ENCODE peak calls at places on chromosomes 1 and 21, in six cellular contexts. N is iPS DF 6.9; A is gastrocnemius medialis; K is naive thymus-derived CD4-positive, alpha-beta T cell; X is lung; Q is A549. T is an unnamed sample.

GRCh38 chr1:101846820-101847219 is 149.9 kb downstream of the OLFM3 start:
- DNase-seq in N (no peak), A (no peak), K (no peak), X (no peak), Q (no peak), T (no peak)

GRCh38 chr1:41662656-41663437 is 178.4 kb upstream of the EDN2 start:
- DNase-seq in N (no peak), A (no peak), K (no peak), X (peak; percentile 51), Q (peak; percentile 23), T (peak; percentile 90)

GRCh38 chr1:110982320-110982719 is 18.6 kb upstream of the LRIF1 start:
- DNase-seq in N (no peak), A (no peak), K (no peak), X (no peak), Q (no peak), T (no peak)

GRCh38 chr1:119636500-119637089 is 11.5 kb downstream of the ZNF697 start:
- DNase-seq in N (no peak), A (no peak), K (no peak), X (no peak), Q (no peak), T (no peak)

GRCh38 chr1:230263573-230264195 is 162.4 kb downstream of the PGBD5 start:
- DNase-seq in N (no peak), A (no peak), K (no peak), X (no peak), Q (no peak), T (peak; percentile 50)

GRCh38 chr1:8082945-8083344 is 56.8 kb upstream of the ERRFI1 start:
- DNase-seq in N (no peak), A (no peak), K (no peak), X (no peak), Q (no peak), T (no peak)

GRCh38 chr1:226467443-226467842 is 59.5 kb upstream of the PARP1 start:
- DNase-seq in N (no peak), A (no peak), K (no peak), X (no peak), Q (no peak), T (no peak)

GRCh38 chr1:229141701-229142377 is 129.1 kb upstream of the RAB4A start:
- DNase-seq in N (no peak), A (no peak), K (no peak), X (no peak), Q (no peak), T (no peak)

GRCh38 chr1:168714012-168714411 is 15.0 kb downstream of the DPT start:
- DNase-seq in N (no peak), A (no peak), K (no peak), X (no peak), Q (no peak), T (no peak)

GRCh38 chr1:26164036-26164927 is 4.5 kb downstream of the C1orf232 start:
- DNase-seq in N (no peak), A (no peak), K (peak; percentile 56), X (no peak), Q (peak; percentile 25), T (no peak)

GRCh38 chr1:224298344-224299330 is 31.3 kb downstream of the NVL start:
- DNase-seq in N (no peak), A (no peak), K (no peak), X (no peak), Q (no peak), T (no peak)

GRCh38 chr1:28509705-28510349 is 4.0 kb downstream of the RCC1 start:
- DNase-seq in N (no peak), A (no peak), K (no peak), X (no peak), Q (no peak), T (no peak)

GRCh38 chr1:228735871-228736586 is 750 bp downstream of the RHOU start:
- DNase-seq in N (no peak), A (peak; percentile 24), K (peak; percentile 47), X (peak; percentile 51), Q (peak; percentile 26), T (peak; percentile 75)

GRCh38 chr1:23951646-23952095 is 8.0 kb upstream of the PNRC2 start:
- DNase-seq in N (no peak), A (peak; percentile 35), K (no peak), X (no peak), Q (peak; percentile 91), T (peak; percentile 83)

DNA sequence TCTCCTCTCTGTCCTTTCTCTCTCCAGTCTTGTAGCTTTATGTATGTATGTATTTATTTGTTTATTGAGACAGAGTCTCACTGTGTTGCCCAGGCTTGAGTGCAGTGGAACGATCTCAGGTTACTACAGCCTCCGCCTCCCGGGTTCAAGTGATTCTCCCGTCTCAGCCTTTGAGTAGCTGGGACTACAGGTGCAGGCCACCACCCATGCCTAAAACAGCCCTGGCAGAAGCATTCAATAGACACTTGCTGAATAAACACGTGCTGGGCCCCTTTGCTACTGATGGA is 2.5 kb downstream of the KIAA2013 start:
- DNase-seq in N (no peak), A (no peak), K (no peak), X (no peak), Q (no peak), T (no peak)
- H3K4me3 ChIP-seq in N (no peak overlapping the region), A (peak overlapping the region; percentile 59), K (no peak overlapping the region), X (no peak overlapping the region), Q (no peak overlapping the region), T (peak overlapping the region; percentile 69)

GRCh38 chr1:89198081-89198480 is 661 bp downstream of the GBP4 start:
- DNase-seq in N (no peak), A (no peak), K (no peak), X (no peak), Q (no peak), T (no peak)

GRCh38 chr1:89201489-89201794 is 2.7 kb upstream of the GBP4 start:
- DNase-seq in N (no peak), A (no peak), K (no peak), X (no peak), Q (no peak), T (no peak)

GRCh38 chr1:89199515-89199914 is 773 bp upstream of the GBP4 start:
- DNase-seq in N (no peak), A (no peak), K (peak; percentile 12), X (no peak), Q (no peak), T (no peak)

GRCh38 chr1:89200668-89201488 is 2.1 kb upstream of the GBP4 start:
- DNase-seq in N (no peak), A (no peak), K (peak; percentile 73), X (no peak), Q (no peak), T (no peak)

DNA sequence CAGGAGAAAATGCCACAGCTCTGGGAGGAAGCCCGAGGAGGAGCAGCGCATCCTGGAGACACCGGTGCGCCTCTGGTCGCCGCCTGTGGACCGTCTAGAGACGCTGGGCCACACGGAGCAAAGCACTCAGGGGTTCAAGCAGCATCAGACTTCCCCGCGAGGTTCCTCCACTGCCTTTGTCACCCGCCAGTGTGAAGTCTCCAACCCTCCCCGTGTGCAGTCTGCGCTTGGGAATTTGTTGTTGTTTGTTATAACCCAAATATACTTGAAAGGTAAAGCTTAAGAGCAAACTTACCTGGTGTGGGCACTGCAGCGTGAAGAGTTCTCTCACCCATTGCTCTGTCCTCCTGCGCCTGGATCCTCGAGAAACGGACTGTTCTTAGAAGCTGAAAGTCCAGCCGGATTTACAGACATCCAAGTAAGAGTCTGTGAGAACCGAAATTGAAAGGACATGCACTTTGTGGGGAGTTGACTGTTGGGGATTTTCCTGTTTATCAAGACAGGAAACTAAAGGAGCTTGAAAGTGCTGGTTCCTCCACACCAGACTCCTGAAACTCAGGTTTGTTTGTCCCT is at the start of gene GBP4:
- DNase-seq in N (no peak), A (no peak), K (peak; percentile 43), X (peak; percentile 30), Q (peak; percentile 0), T (no peak)
- H3K27ac ChIP-seq in N (no peak within 1 kb of the TSS), A (peak within 1 kb of the TSS; percentile 76), K (peak within 1 kb of the TSS; percentile 88), X (peak within 1 kb of the TSS; percentile 87), Q (no peak within 1 kb of the TSS), T (peak within 1 kb of the TSS; percentile 42)

GRCh38 chr1:18949689-18950414 is 6.6 kb downstream of the IFFO2 start:
- DNase-seq in N (no peak), A (no peak), K (peak; percentile 32), X (no peak), Q (peak; percentile 51), T (peak; percentile 83)

GRCh38 chr1:18948913-18949688 is 7.4 kb downstream of the IFFO2 start:
- DNase-seq in N (no peak), A (no peak), K (no peak), X (no peak), Q (peak; percentile 56), T (peak; percentile 87)

GRCh38 chr1:18951818-18952391 is 4.6 kb downstream of the IFFO2 start:
- DNase-seq in N (no peak), A (no peak), K (peak; percentile 82), X (no peak), Q (no peak), T (no peak)

GRCh38 chr1:18951416-18951815 is 5.1 kb downstream of the IFFO2 start:
- DNase-seq in N (no peak), A (no peak), K (peak; percentile 40), X (no peak), Q (no peak), T (no peak)

DNA sequence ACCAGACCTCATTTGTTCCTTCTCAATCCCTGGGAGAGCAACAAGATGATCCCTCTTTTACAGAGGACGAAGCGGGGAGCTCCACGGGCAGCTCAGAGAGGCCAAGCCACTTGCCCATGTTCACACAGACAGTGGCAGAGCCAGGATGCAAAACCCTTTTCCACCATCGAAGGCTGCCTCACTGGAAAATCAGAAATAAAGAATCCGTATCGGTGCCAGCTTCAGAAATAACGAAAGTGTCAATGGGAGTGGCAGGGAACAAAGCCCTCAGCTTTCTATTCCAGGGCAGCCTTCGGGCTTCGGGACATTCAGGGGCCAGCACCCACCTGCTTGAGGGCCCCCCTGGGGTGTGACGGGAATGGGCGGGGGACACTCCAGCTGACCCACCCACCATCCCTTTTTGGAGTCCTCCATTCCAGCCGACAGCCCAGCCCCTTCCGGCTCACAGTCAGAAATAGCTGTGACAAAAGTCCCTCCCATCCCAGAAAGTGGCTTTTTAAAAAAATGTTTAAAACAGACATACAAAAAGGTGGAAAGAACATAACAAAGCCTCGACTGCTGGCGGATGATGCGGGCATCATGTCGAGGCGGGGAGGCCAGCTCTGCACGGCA is 6.0 kb downstream of the IFFO2 start:
- DNase-seq in N (no peak), A (no peak), K (peak; percentile 19), X (no peak), Q (no peak), T (peak; percentile 94)
- H3K4me3 ChIP-seq in N (no peak overlapping the region), A (peak overlapping the region; percentile 40), K (peak overlapping the region; percentile 50), X (no peak overlapping the region), Q (peak overlapping the region; percentile 32), T (peak overlapping the region; percentile 46)

GRCh38 chr21:41762236-41762635 is 4.6 kb downstream of the RIPK4 start:
- DNase-seq in N (peak; percentile 74), A (no peak), K (no peak), X (no peak), Q (no peak), T (no peak)
- H3K27ac ChIP-seq in N (no peak overlapping the region), A (no peak overlapping the region), K (no peak overlapping the region), X (no peak overlapping the region), Q (peak overlapping the region; percentile 92), T (peak overlapping the region; percentile 56)

GRCh38 chr1:61052393-61053280 is 29.7 kb upstream of the NFIA start:
- DNase-seq in N (no peak), A (no peak), K (peak; percentile 16), X (peak; percentile 51), Q (no peak), T (no peak)
- H3K4me3 ChIP-seq in N (no peak overlapping the region), A (peak overlapping the region; percentile 75), K (peak overlapping the region; percentile 36), X (no peak overlapping the region), Q (no peak overlapping the region), T (peak overlapping the region; percentile 72)